ENCODE peak calls at places on chromosomes 4 and X, in eight cellular contexts. One of them, this sample, is unnamed.

GRCh38 chrX:102712216-102712966 is at the start of gene GPRASP2:
- DNase-seq in RWPE1: no peak
- DNase-seq in M059J: peak
- DNase-seq in fibroblast of the aortic adventitia: peak
- DNase-seq in IMR-90: no peak
- DNase-seq in AG08395: peak
- DNase-seq in G401: peak
- DNase-seq in Peyer's patch: peak
- DNase-seq in this sample: peak

GRCh38 chrX:69424161-69424560 is 80.0 kb upstream of the NALF2 start:
- DNase-seq in IMR-90: peak
- DNase-seq in G401: peak
- DNase-seq in M059J: peak
- DNase-seq in AG08395: no peak
- DNase-seq in Peyer's patch: no peak
- DNase-seq in RWPE1: no peak
- DNase-seq in fibroblast of the aortic adventitia: peak
- DNase-seq in this sample: peak

GRCh38 chrX:31136144-31136572 is 64.3 kb upstream of the FTHL17 start:
- DNase-seq in fibroblast of the aortic adventitia: no peak
- DNase-seq in M059J: no peak
- DNase-seq in Peyer's patch: no peak
- DNase-seq in AG08395: no peak
- DNase-seq in G401: no peak
- DNase-seq in IMR-90: no peak
- DNase-seq in RWPE1: no peak
- DNase-seq in this sample: no peak

GRCh38 chrX:107716045-107716684 is 59.4 kb downstream of the TSC22D3 start:
- DNase-seq in Peyer's patch: no peak
- DNase-seq in M059J: peak
- DNase-seq in fibroblast of the aortic adventitia: peak
- DNase-seq in G401: no peak
- DNase-seq in IMR-90: peak
- DNase-seq in RWPE1: no peak
- DNase-seq in AG08395: peak
- DNase-seq in this sample: peak

GRCh38 chr4:70632028-70632427 is 3.5 kb downstream of the ENAM start:
- DNase-seq in fibroblast of the aortic adventitia: peak
- DNase-seq in G401: no peak
- DNase-seq in IMR-90: peak
- DNase-seq in Peyer's patch: no peak
- DNase-seq in AG08395: peak
- DNase-seq in RWPE1: peak
- DNase-seq in M059J: peak
- DNase-seq in this sample: peak

GRCh38 chrX:65772842-65773241 is 105.4 kb downstream of the MSN start:
- DNase-seq in RWPE1: no peak
- DNase-seq in IMR-90: no peak
- DNase-seq in G401: no peak
- DNase-seq in AG08395: no peak
- DNase-seq in fibroblast of the aortic adventitia: no peak
- DNase-seq in M059J: no peak
- DNase-seq in Peyer's patch: no peak
- DNase-seq in this sample: no peak

GRCh38 chrX:16946971-16947562 is 609 bp downstream of the REPS2 start:
- DNase-seq in RWPE1: no peak
- DNase-seq in fibroblast of the aortic adventitia: no peak
- DNase-seq in Peyer's patch: peak
- DNase-seq in M059J: no peak
- DNase-seq in AG08395: no peak
- DNase-seq in G401: peak
- DNase-seq in IMR-90: no peak
- DNase-seq in this sample: no peak

GRCh38 chr4:83308672-83309071 is 24.1 kb upstream of the COQ2 start:
- DNase-seq in fibroblast of the aortic adventitia: no peak
- DNase-seq in RWPE1: no peak
- DNase-seq in M059J: no peak
- DNase-seq in G401: no peak
- DNase-seq in Peyer's patch: no peak
- DNase-seq in AG08395: no peak
- DNase-seq in IMR-90: no peak
- DNase-seq in this sample: no peak

GRCh38 chrX:53188763-53189162 is 36.2 kb downstream of the KDM5C start:
- DNase-seq in RWPE1: no peak
- DNase-seq in AG08395: no peak
- DNase-seq in IMR-90: peak
- DNase-seq in G401: no peak
- DNase-seq in M059J: peak
- DNase-seq in Peyer's patch: no peak
- DNase-seq in fibroblast of the aortic adventitia: no peak
- DNase-seq in this sample: no peak

GRCh38 chr4:177001271-177002175 is 208.8 kb upstream of the VEGFC start:
- DNase-seq in AG08395: peak
- DNase-seq in M059J: peak
- DNase-seq in fibroblast of the aortic adventitia: peak
- DNase-seq in IMR-90: peak
- DNase-seq in G401: no peak
- DNase-seq in Peyer's patch: no peak
- DNase-seq in RWPE1: no peak
- DNase-seq in this sample: peak

GRCh38 chr4:20299515-20299914 is 47.8 kb downstream of the SLIT2 start:
- DNase-seq in RWPE1: no peak
- DNase-seq in IMR-90: peak
- DNase-seq in fibroblast of the aortic adventitia: peak
- DNase-seq in AG08395: no peak
- DNase-seq in G401: no peak
- DNase-seq in Peyer's patch: no peak
- DNase-seq in M059J: peak
- DNase-seq in this sample: peak

GRCh38 chr4:38728651-38729141 is 54.1 kb downstream of the TLR10 start:
- DNase-seq in RWPE1: no peak
- DNase-seq in G401: no peak
- DNase-seq in fibroblast of the aortic adventitia: no peak
- DNase-seq in Peyer's patch: peak
- DNase-seq in M059J: no peak
- DNase-seq in IMR-90: no peak
- DNase-seq in AG08395: no peak
- DNase-seq in this sample: no peak

GRCh38 chrX:112614640-112615039 is 65.1 kb downstream of the LHFPL1 start:
- DNase-seq in IMR-90: peak
- DNase-seq in M059J: peak
- DNase-seq in fibroblast of the aortic adventitia: peak
- DNase-seq in G401: no peak
- DNase-seq in RWPE1: no peak
- DNase-seq in AG08395: peak
- DNase-seq in Peyer's patch: no peak
- DNase-seq in this sample: peak

This sample was measured in astrocyte of the spinal cord.